ENCODE peak calls at places on chromosomes 11 and 22, in four cellular contexts. N, D, C and M are unnamed samples.

GRCh38 chr11:126175261-126175885 is 36.1 kb downstream of the RPUSD4 start:
- DNase-seq in N (peak; percentile 28), D (peak; percentile 40), C (no peak), M (no peak)

GRCh38 chr11:78138281-78138680 is 1.1 kb downstream of the ALG8 start:
- DNase-seq in N (no peak), D (no peak), C (no peak), M (no peak)

GRCh38 chr11:117026593-117027330 is 71.5 kb downstream of the SIK3 start:
- DNase-seq in N (no peak), D (no peak), C (no peak), M (no peak)

GRCh38 chr11:118287006-118287405 is 17.5 kb upstream of the CD3E start:
- DNase-seq in N (no peak), D (no peak), C (no peak), M (no peak)

GRCh38 chr11:68653486-68654430 is 30.6 kb upstream of the GAL start:
- DNase-seq in N (no peak), D (no peak), C (no peak), M (no peak)

GRCh38 chr22:35307372-35307771 is 7.7 kb downstream of the TOM1 start:
- DNase-seq in N (no peak), D (no peak), C (peak; percentile 41), M (no peak)

GRCh38 chr22:27799334-27800249 is 2.0 kb downstream of the MN1 start:
- DNase-seq in N (no peak), D (no peak), C (no peak), M (no peak)

GRCh38 chr11:67541198-67541597 is 18.0 kb upstream of the CABP2 start:
- DNase-seq in N (no peak), D (no peak), C (no peak), M (no peak)

GRCh38 chr11:113994077-113994954 is 19.4 kb downstream of the HTR3A start:
- DNase-seq in N (no peak), D (no peak), C (no peak), M (no peak)

GRCh38 chr11:57649826-57650738 is at the start of gene YPEL4:
- DNase-seq in N (peak; percentile 61), D (peak; percentile 57), C (no peak), M (peak; percentile 82)

GRCh38 chr22:38760477-38761201 is 4.8 kb upstream of the SUN2 start:
- DNase-seq in N (no peak), D (no peak), C (no peak), M (no peak)

GRCh38 chr11:134573857-134574256 is 161.8 kb upstream of the B3GAT1 start:
- DNase-seq in N (no peak), D (no peak), C (no peak), M (no peak)

GRCh38 chr11:68865241-68865640 is 23.5 kb upstream of the CPT1A start:
- DNase-seq in N (no peak), D (no peak), C (peak; percentile 60), M (no peak)

GRCh38 chr11:118653684-118654390 is 25.6 kb downstream of the TREH start:
- DNase-seq in N (no peak), D (no peak), C (no peak), M (no peak)

GRCh38 chr11:15969281-15969680 is 387.1 kb downstream of the SOX6 start:
- DNase-seq in N (peak; percentile 72), D (no peak), C (no peak), M (peak; percentile 59)

GRCh38 chr11:78224506-78224905 is 35.8 kb downstream of the USP35 start:
- DNase-seq in N (no peak), D (no peak), C (no peak), M (no peak)

GRCh38 chr11:2761131-2762030 is 61.6 kb upstream of the KCNQ1OT1 start:
- DNase-seq in N (peak; percentile 5), D (peak; percentile 36), C (peak; percentile 58), M (no peak)

GRCh38 chr11:120219157-120219934 is 8.5 kb downstream of the OAF start:
- DNase-seq in N (no peak), D (no peak), C (no peak), M (no peak)

GRCh38 chr11:17743808-17744119 is 9.2 kb downstream of the KCNC1 start:
- DNase-seq in N (no peak), D (no peak), C (peak; percentile 44), M (no peak)

GRCh38 chr11:119099707-119100106 is 1.9 kb downstream of the DPAGT1 start:
- DNase-seq in N (no peak), D (no peak), C (no peak), M (no peak)

GRCh38 chr11:107017433-107018227 is 646 bp downstream of the GUCY1A2 start:
- DNase-seq in N (peak; percentile 47), D (peak; percentile 45), C (peak; percentile 67), M (no peak)

GRCh38 chr11:83924987-83925542 is 638.9 kb upstream of the CCDC90B start:
- DNase-seq in N (no peak), D (no peak), C (no peak), M (no peak)

GRCh38 chr11:129115652-129116585 is 76.2 kb downstream of the ARHGAP32 start:
- DNase-seq in N (no peak), D (no peak), C (no peak), M (no peak)

GRCh38 chr11:10400856-10401255 is 54.2 kb upstream of the AMPD3 start:
- DNase-seq in N (no peak), D (no peak), C (no peak), M (no peak)

GRCh38 chr11:132913295-132913694 is 619.0 kb downstream of the OPCML start:
- DNase-seq in N (no peak), D (no peak), C (no peak), M (no peak)

GRCh38 chr11:74559110-74559933 is 33.1 kb upstream of the POLD3 start:
- DNase-seq in N (peak; percentile 25), D (no peak), C (no peak), M (no peak)

GRCh38 chr22:46425011-46425410 is 89.5 kb downstream of the TRMU start:
- DNase-seq in N (no peak), D (no peak), C (no peak), M (no peak)

GRCh38 chr11:94793822-94794221 is 25.7 kb downstream of the AMOTL1 start:
- DNase-seq in N (no peak), D (no peak), C (no peak), M (no peak)

GRCh38 chr11:380491-380890 is 11.2 kb downstream of the B4GALNT4 start:
- DNase-seq in N (no peak), D (no peak), C (no peak), M (no peak)

GRCh38 chr22:47016636-47017035 is 254.2 kb downstream of the TBC1D22A start:
- DNase-seq in N (no peak), D (no peak), C (peak; percentile 51), M (no peak)

GRCh38 chr22:46012182-46012880 is 35.4 kb upstream of the WNT7B start:
- DNase-seq in N (no peak), D (peak; percentile 42), C (peak; percentile 65), M (peak; percentile 48)

GRCh38 chr11:55172734-55173415 is 89.1 kb upstream of the TRIM48 start:
- DNase-seq in N (no peak), D (no peak), C (peak; percentile 15), M (no peak)

GRCh38 chr11:122163420-122163819 is 47.4 kb upstream of the BLID start:
- DNase-seq in N (no peak), D (no peak), C (no peak), M (no peak)

GRCh38 chr22:34847072-34847471 is 218.9 kb upstream of the ISX start:
- DNase-seq in N (no peak), D (no peak), C (no peak), M (no peak)

GRCh38 chr11:115893701-115894100 is 389.5 kb upstream of the CADM1 start:
- DNase-seq in N (no peak), D (no peak), C (no peak), M (no peak)

GRCh38 chr11:765802-766091 is 11.5 kb downstream of the GATD1 start:
- DNase-seq in N (no peak), D (no peak), C (no peak), M (no peak)

GRCh38 chr22:24994070-24994763 is 41.7 kb downstream of the KIAA1671 start:
- DNase-seq in N (no peak), D (no peak), C (no peak), M (no peak)
- TF ChIP-seq CTCF in N (no peak), D (no peak), C (no peak), M (no peak)

DNA sequence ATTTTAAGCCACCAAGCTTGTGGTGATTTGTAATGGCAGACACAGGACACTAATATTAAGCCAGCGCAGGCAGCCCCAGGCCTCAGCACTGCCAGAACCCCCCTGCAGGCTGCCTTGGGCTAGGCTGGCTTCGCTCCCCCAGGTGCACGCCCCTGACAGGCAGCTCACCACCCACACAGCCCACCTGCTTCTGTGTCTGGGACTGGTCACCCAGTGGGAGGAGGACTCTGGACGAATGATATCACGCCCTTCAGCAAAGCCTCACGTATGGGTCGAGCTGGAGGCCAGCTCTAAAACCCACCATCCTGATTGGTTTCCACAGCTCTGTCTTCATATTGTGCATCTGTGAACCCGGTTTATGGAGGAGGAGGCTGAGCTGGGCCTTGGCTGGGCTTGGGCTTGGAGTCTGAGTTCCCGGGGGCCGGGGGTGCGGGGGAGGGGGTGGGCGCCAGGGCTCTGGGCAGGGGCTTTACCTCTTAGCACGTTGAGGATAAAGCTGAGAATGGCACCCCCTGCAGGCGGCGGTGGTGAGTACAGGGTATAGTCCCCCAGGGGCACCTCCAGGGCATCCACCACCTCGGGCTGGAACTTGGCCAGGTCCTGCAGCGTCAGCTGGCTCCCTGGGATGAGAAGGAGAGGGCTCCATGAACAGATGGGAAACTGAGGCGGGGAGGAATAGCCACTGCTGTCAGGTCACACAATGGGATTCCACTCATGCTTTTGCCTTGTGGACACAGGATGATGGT is 13.8 kb downstream of the GGT5 start:
- DNase-seq in N (no peak), D (peak; percentile 82), C (peak; percentile 87), M (peak; percentile 60)
- TF ChIP-seq CTCF in N (peak; percentile 40), D (peak; percentile 52), C (peak; percentile 44), M (peak; percentile 84)

GRCh38 chr22:29320546-29320945 is 5.0 kb upstream of the RASL10A start:
- DNase-seq in N (no peak), D (no peak), C (no peak), M (no peak)
- TF ChIP-seq CTCF in N (no peak), D (no peak), C (no peak), M (no peak)

GRCh38 chr22:29113329-29113728 is 40.5 kb downstream of the KREMEN1 start:
- DNase-seq in N (no peak), D (no peak), C (no peak), M (no peak)

GRCh38 chr22:29109853-29110252 is 37.0 kb downstream of the KREMEN1 start:
- DNase-seq in N (no peak), D (no peak), C (no peak), M (no peak)

GRCh38 chr22:29110946-29111345 is 38.1 kb downstream of the KREMEN1 start:
- DNase-seq in N (no peak), D (no peak), C (no peak), M (no peak)

GRCh38 chr22:29112680-29113079 is 39.8 kb downstream of the KREMEN1 start:
- DNase-seq in N (no peak), D (no peak), C (no peak), M (no peak)

GRCh38 chr22:29112102-29112501 is 39.3 kb downstream of the KREMEN1 start:
- DNase-seq in N (no peak), D (no peak), C (no peak), M (no peak)
- TF ChIP-seq CTCF in N (no peak), D (no peak), C (no peak), M (no peak)

DNA sequence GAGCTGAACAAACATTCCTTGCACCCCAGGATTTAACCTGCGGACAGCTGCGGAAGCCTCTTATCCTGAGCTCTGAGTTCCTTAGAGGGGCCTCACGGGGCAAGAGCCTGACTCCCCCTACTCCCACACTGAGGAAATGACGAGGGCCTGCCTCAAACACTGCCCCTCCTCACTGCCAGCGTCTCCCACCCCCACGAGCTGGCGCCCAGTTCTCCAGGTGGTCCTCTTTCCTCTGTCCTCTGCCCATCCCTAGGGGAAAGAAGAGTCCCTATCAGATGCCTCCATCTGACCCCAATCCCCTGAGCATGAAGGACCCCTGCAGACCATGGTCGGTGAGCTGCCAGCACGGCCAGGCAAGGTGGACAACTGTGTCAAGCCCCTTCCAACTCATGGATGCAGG is 14.3 kb downstream of the CHST1 start:
- DNase-seq in N (no peak), D (no peak), C (peak; percentile 16), M (no peak)
- TF ChIP-seq CTCF in N (no peak), D (no peak), C (no peak), M (no peak)